ENCODE peak calls at places on chromosomes 2 and 18, in ten cellular contexts. B, E, H, J, O, Q, W, G, Z and R are unnamed samples.

GRCh38 chr2:121184248-121184862 is 100.6 kb downstream of the TFCP2L1 start:
- DNase-seq in B (no peak), E (no peak), H (no peak), J (no peak), O (no peak), Q (no peak), W (no peak), G (no peak), Z (no peak), R (no peak)

GRCh38 chr2:84924173-84925106 is 19.0 kb downstream of the TMSB10 start:
- DNase-seq in B (no peak), E (peak), H (peak), J (no peak), O (peak), Q (peak), W (peak), G (peak), Z (no peak), R (peak)

GRCh38 chr2:142870516-142870915 is 6.9 kb upstream of the KYNU start:
- DNase-seq in B (no peak), E (no peak), H (no peak), J (no peak), O (peak), Q (peak), W (no peak), G (no peak), Z (no peak), R (no peak)

GRCh38 chr18:8632386-8632785 is 23.1 kb downstream of the RAB12 start:
- DNase-seq in B (no peak), E (no peak), H (no peak), J (no peak), O (no peak), Q (no peak), W (no peak), G (no peak), Z (no peak), R (no peak)

GRCh38 chr18:23883277-23883790 is 131.2 kb upstream of the TTC39C start:
- DNase-seq in B (peak), E (no peak), H (no peak), J (no peak), O (peak), Q (peak), W (no peak), G (no peak), Z (no peak), R (no peak)

GRCh38 chr2:73697606-73698005 is 39.5 kb downstream of the TPRKB start:
- DNase-seq in B (no peak), E (no peak), H (no peak), J (no peak), O (no peak), Q (no peak), W (no peak), G (no peak), Z (no peak), R (no peak)

GRCh38 chr2:98806266-98806697 is 75.3 kb upstream of the MGAT4A start:
- DNase-seq in B (peak), E (peak), H (no peak), J (peak), O (no peak), Q (peak), W (no peak), G (peak), Z (no peak), R (no peak)

GRCh38 chr2:98601532-98602132 is 6.7 kb downstream of the COA5 start:
- DNase-seq in B (peak), E (peak), H (no peak), J (no peak), O (peak), Q (peak), W (no peak), G (peak), Z (no peak), R (no peak)

GRCh38 chr18:55018602-55019001 is 59.3 kb upstream of the CCDC68 start:
- DNase-seq in B (no peak), E (peak), H (no peak), J (peak), O (no peak), Q (peak), W (no peak), G (peak), Z (no peak), R (no peak)

GRCh38 chr2:62150597-62151305 is 45.2 kb upstream of the B3GNT2 start:
- DNase-seq in B (no peak), E (peak), H (no peak), J (no peak), O (no peak), Q (no peak), W (no peak), G (peak), Z (no peak), R (no peak)

GRCh38 chr18:44054514-44054913 is 626.2 kb upstream of the SETBP1 start:
- DNase-seq in B (no peak), E (no peak), H (no peak), J (no peak), O (no peak), Q (no peak), W (no peak), G (no peak), Z (no peak), R (no peak)

GRCh38 chr2:36545871-36546416 is 52.0 kb downstream of the FEZ2 start:
- DNase-seq in B (no peak), E (no peak), H (no peak), J (no peak), O (no peak), Q (no peak), W (no peak), G (peak), Z (no peak), R (no peak)
- H3K4me3 ChIP-seq in B (no peak), E (no peak), H (no peak), J (no peak), O (no peak), Q (no peak), W (no peak), G (no peak), Z (no peak), R (no peak)

GRCh38 chr2:239738159-239738558 is 287.0 kb downstream of the NDUFA10 start:
- DNase-seq in B (no peak), E (no peak), H (no peak), J (no peak), O (no peak), Q (no peak), W (no peak), G (no peak), Z (no peak), R (no peak)
- TF ChIP-seq CTCF in B (no peak), E (no peak), H (no peak), J (no peak), O (no peak), Q (no peak), W (no peak), G (no peak), Z (no peak), R (no peak)

GRCh38 chr18:52700116-52700515 is 360.1 kb downstream of the DCC start:
- DNase-seq in B (no peak), E (no peak), H (no peak), J (no peak), O (no peak), Q (no peak), W (no peak), G (no peak), Z (no peak), R (no peak)
- H3K4me3 ChIP-seq in B (no peak), E (no peak), H (no peak), J (no peak), O (no peak), Q (no peak), W (no peak), G (no peak), Z (no peak), R (no peak)

GRCh38 chr2:20198001-20198400 is 26.9 kb downstream of the SDC1 start:
- DNase-seq in B (no peak), E (no peak), H (no peak), J (no peak), O (no peak), Q (peak), W (no peak), G (no peak), Z (no peak), R (no peak)
- TF ChIP-seq CTCF in B (no peak), E (no peak), H (no peak), J (no peak), O (no peak), Q (peak), W (no peak), G (no peak), Z (no peak), R (no peak)

GRCh38 chr2:179592167-179592936 is 269.1 kb downstream of the ZNF385B start:
- DNase-seq in B (no peak), E (peak), H (no peak), J (no peak), O (no peak), Q (no peak), W (no peak), G (peak), Z (no peak), R (no peak)
- H3K4me3 ChIP-seq in B (no peak), E (no peak), H (no peak), J (no peak), O (no peak), Q (no peak), W (no peak), G (no peak), Z (no peak), R (no peak)

DNA sequence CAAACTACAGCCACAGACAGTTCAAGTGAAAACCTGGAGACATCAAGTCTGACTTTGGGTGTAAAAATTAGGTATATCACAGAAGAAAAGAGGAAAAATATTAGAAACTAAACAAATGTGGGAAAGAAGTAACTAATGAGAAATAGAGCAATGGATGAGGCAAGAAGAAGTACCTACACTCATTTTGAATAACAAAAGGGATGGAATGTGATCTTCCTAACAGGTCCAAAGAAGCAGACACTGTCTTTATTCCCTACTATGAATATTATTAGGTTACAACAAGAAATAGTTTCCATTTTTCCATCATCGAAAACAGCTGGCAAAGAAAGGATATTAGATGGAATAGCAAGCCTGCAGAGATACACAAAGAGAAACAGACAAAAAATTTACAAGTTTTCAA is 486.3 kb upstream of the FSHR start:
- DNase-seq in B (no peak), E (no peak), H (no peak), J (no peak), O (no peak), Q (no peak), W (no peak), G (no peak), Z (no peak), R (no peak)
- TF ChIP-seq CTCF in B (no peak), E (no peak), H (no peak), J (no peak), O (no peak), Q (no peak), W (no peak), G (no peak), Z (no peak), R (no peak)

GRCh38 chr2:200585730-200586643 is at the start of gene AOX1:
- DNase-seq in B (peak), E (peak), H (no peak), J (no peak), O (peak), Q (peak), W (peak), G (peak), Z (peak), R (no peak)
- H3K4me3 ChIP-seq in B (peak), E (peak), H (peak), J (peak), O (peak), Q (peak), W (peak), G (peak), Z (peak), R (peak)